ENCODE peak calls at places on chromosomes 11 and 22, in nine cellular contexts. G, Q, O, M, B, U, C, D and H are unnamed samples.
A peak's percentile ranks its signal among the peaks of the same experiment; 100 is the strongest.

GRCh38 chr11:124657922-124658321 is 15.6 kb downstream of the SIAE start:
- DNase-seq in G (no peak), Q (no peak), O (no peak), M (peak; percentile 10), B (no peak), U (no peak), C (no peak), D (no peak), H (no peak)

GRCh38 chr11:15367695-15368094 is 253.0 kb downstream of the INSC start:
- DNase-seq in G (no peak), Q (no peak), O (no peak), M (no peak), B (no peak), U (no peak), C (no peak), D (no peak), H (no peak)

GRCh38 chr22:44455151-44455962 is 42.7 kb downstream of the RTL6 start:
- DNase-seq in G (peak; percentile 74), Q (no peak), O (no peak), M (no peak), B (no peak), U (peak; percentile 84), C (no peak), D (no peak), H (peak; percentile 25)

GRCh38 chr11:5808500-5809121 is at the start of gene OR52N2:
- DNase-seq in G (peak; percentile 84), Q (peak; percentile 31), O (peak; percentile 84), M (peak; percentile 81), B (peak; percentile 53), U (peak; percentile 68), C (peak; percentile 79), D (peak; percentile 63), H (peak; percentile 52)

GRCh38 chr11:108592591-108593213 is 866 bp downstream of the EXPH5 start:
- DNase-seq in G (no peak), Q (peak; percentile 62), O (no peak), M (no peak), B (no peak), U (peak; percentile 32), C (peak; percentile 37), D (peak; percentile 29), H (peak; percentile 9)

GRCh38 chr11:117874253-117874909 is 2.1 kb downstream of the FXYD6 start:
- DNase-seq in G (no peak), Q (no peak), O (peak; percentile 35), M (no peak), B (no peak), U (no peak), C (no peak), D (no peak), H (no peak)

GRCh38 chr11:123740787-123741158 is 687 bp downstream of the ZNF202 start:
- DNase-seq in G (no peak), Q (no peak), O (no peak), M (peak; percentile 2), B (no peak), U (no peak), C (no peak), D (no peak), H (no peak)

GRCh38 chr11:104943561-104943960 is 24.8 kb downstream of the CASP4 start:
- DNase-seq in G (no peak), Q (no peak), O (no peak), M (no peak), B (no peak), U (no peak), C (no peak), D (no peak), H (no peak)

GRCh38 chr11:77154381-77155081 is 26.5 kb downstream of the MYO7A start:
- DNase-seq in G (no peak), Q (no peak), O (no peak), M (no peak), B (no peak), U (no peak), C (no peak), D (peak; percentile 68), H (no peak)

GRCh38 chr22:42932857-42933782 is 76.0 kb upstream of the ARFGAP3 start:
- DNase-seq in G (no peak), Q (peak; percentile 33), O (no peak), M (no peak), B (no peak), U (no peak), C (no peak), D (peak; percentile 53), H (no peak)

GRCh38 chr11:131522851-131523250 is 152.4 kb downstream of the NTM start:
- DNase-seq in G (no peak), Q (no peak), O (no peak), M (no peak), B (no peak), U (no peak), C (no peak), D (no peak), H (no peak)

GRCh38 chr22:44182591-44183588 is 2.2 kb downstream of the PARVG start:
- DNase-seq in G (no peak), Q (no peak), O (no peak), M (no peak), B (no peak), U (peak; percentile 31), C (no peak), D (peak; percentile 71), H (no peak)

GRCh38 chr11:28835790-28836189 is 727.6 kb downstream of the METTL15 start:
- DNase-seq in G (no peak), Q (no peak), O (no peak), M (peak; percentile 71), B (peak; percentile 47), U (no peak), C (no peak), D (no peak), H (no peak)

GRCh38 chr11:94025695-94026394 is 4.7 kb downstream of the HEPHL1 start:
- DNase-seq in G (no peak), Q (no peak), O (no peak), M (peak; percentile 56), B (no peak), U (no peak), C (no peak), D (no peak), H (no peak)

GRCh38 chr11:56948991-56949390 is 39.7 kb upstream of the OR5AK2 start:
- DNase-seq in G (no peak), Q (no peak), O (no peak), M (no peak), B (no peak), U (no peak), C (no peak), D (no peak), H (no peak)

GRCh38 chr11:79396674-79397073 is 44.2 kb downstream of the TENM4 start:
- DNase-seq in G (no peak), Q (no peak), O (no peak), M (no peak), B (no peak), U (no peak), C (no peak), D (no peak), H (no peak)

GRCh38 chr22:33227791-33228190 is 169.6 kb upstream of the SYN3 start:
- DNase-seq in G (no peak), Q (no peak), O (no peak), M (no peak), B (no peak), U (no peak), C (no peak), D (no peak), H (no peak)
- H3K9me3 ChIP-seq in G (peaks cover 15% of the 10 kb centered on the region), Q (no peaks in the 10 kb centered on the region), O (peaks cover 13% of the 10 kb centered on the region), M (no peaks in the 10 kb centered on the region), B (peaks cover 7% of the 10 kb centered on the region), U (peaks cover 10% of the 10 kb centered on the region), C (no peaks in the 10 kb centered on the region), D (peaks cover 41% of the 10 kb centered on the region), H (no peaks in the 10 kb centered on the region)

GRCh38 chr22:47423266-47423665 is 660.8 kb downstream of the TBC1D22A start:
- DNase-seq in G (no peak), Q (no peak), O (no peak), M (no peak), B (no peak), U (no peak), C (no peak), D (no peak), H (no peak)

GRCh38 chr22:47420211-47420610 is 657.8 kb downstream of the TBC1D22A start:
- DNase-seq in G (no peak), Q (no peak), O (no peak), M (no peak), B (no peak), U (no peak), C (no peak), D (no peak), H (no peak)

GRCh38 chr22:47422736-47423135 is 660.3 kb downstream of the TBC1D22A start:
- DNase-seq in G (no peak), Q (no peak), O (no peak), M (no peak), B (no peak), U (no peak), C (no peak), D (no peak), H (no peak)

GRCh38 chr22:47421846-47422245 is 659.4 kb downstream of the TBC1D22A start:
- DNase-seq in G (no peak), Q (no peak), O (no peak), M (no peak), B (no peak), U (no peak), C (no peak), D (no peak), H (no peak)

GRCh38 chr22:47423861-47424820 is 661.7 kb downstream of the TBC1D22A start:
- DNase-seq in G (no peak), Q (no peak), O (no peak), M (no peak), B (no peak), U (no peak), C (no peak), D (no peak), H (no peak)
- H3K9me3 ChIP-seq in G (no peaks in the 10 kb centered on the region), Q (no peaks in the 10 kb centered on the region), O (peaks cover 26% of the 10 kb centered on the region), M (no peaks in the 10 kb centered on the region), B (no peaks in the 10 kb centered on the region), U (no peaks in the 10 kb centered on the region), C (no peaks in the 10 kb centered on the region), D (no peaks in the 10 kb centered on the region), H (no peaks in the 10 kb centered on the region)

DNA sequence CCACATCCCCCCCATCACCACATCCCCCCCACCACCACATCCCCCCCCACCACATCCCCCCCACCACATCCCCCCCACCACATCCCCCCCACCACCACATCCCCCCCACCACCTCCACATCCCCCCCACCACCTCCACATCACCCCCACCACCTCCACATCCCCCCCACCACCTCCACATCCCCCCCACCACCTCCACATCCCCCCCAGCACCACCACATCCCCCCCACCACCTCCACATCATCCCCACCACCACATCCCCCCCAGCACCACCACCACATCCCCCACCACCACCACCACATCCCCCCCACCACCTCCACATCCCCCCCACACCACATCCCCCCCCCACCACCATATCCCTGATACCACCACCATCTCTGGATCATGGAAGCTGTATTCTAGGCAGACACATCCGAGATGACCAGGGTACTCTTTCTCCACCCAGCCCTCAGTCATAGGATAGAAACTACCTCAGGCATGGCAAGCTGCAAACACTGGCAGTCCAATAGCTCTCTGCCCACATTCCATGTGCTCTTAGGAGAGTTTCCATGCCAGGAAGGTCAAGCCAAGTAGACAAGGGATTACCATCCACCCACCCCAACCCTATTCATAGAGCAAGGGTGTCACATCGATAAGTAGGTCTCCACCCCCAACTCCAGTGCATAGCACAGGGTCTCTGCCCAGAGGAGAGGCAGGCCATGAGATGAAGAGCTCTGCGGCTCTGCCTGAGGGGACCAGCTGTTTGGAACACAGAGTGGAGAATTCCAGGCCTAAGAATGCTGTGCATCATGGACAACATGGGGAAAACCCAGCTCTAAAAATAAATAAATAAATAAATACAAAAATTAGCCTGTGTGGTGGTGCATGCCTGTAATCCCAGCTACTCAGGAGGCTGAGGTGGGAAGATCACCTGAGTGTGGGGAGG is 33.0 kb upstream of the TEAD1 start:
- DNase-seq in G (no peak), Q (no peak), O (no peak), M (no peak), B (no peak), U (no peak), C (no peak), D (no peak), H (no peak)
- H3K9me3 ChIP-seq in G (no peaks in the 10 kb centered on the region), Q (no peaks in the 10 kb centered on the region), O (no peaks in the 10 kb centered on the region), M (no peaks in the 10 kb centered on the region), B (no peaks in the 10 kb centered on the region), U (no peaks in the 10 kb centered on the region), C (no peaks in the 10 kb centered on the region), D (no peaks in the 10 kb centered on the region), H (no peaks in the 10 kb centered on the region)

GRCh38 chr11:38266691-38267090 is 1668.7 kb upstream of the RAG2 start:
- DNase-seq in G (no peak), Q (no peak), O (no peak), M (no peak), B (no peak), U (no peak), C (no peak), D (no peak), H (no peak)
- H3K9me3 ChIP-seq in G (peaks cover 4% of the 10 kb centered on the region), Q (no peaks in the 10 kb centered on the region), O (no peaks in the 10 kb centered on the region), M (no peaks in the 10 kb centered on the region), B (peaks cover 3% of the 10 kb centered on the region), U (peaks cover 9% of the 10 kb centered on the region), C (no peaks in the 10 kb centered on the region), D (peaks cover 9% of the 10 kb centered on the region), H (no peaks in the 10 kb centered on the region)